ENCODE peak calls at places on chromosome 5, in four cellular contexts. B, S, C and N are unnamed samples.

GRCh38 chr5:41722359-41722950 is 147.8 kb downstream of the OXCT1 start:
- DNase-seq in S (no peak), B (no peak), C (no peak), N (peak)

GRCh38 chr5:28737682-28738081 is 1699.3 kb upstream of the CDH9 start:
- DNase-seq in C (no peak), B (no peak), S (no peak), N (no peak)

GRCh38 chr5:168434746-168435321 is 51.4 kb upstream of the RARS1 start:
- DNase-seq in S (no peak), C (no peak), B (no peak), N (no peak)

GRCh38 chr5:113331201-113331551 is 103.6 kb downstream of the TSSK1B start:
- DNase-seq in C (no peak), B (no peak), S (no peak), N (peak)

GRCh38 chr5:133841831-133842750 is 126.3 kb downstream of the C5orf15 start:
- DNase-seq in S (no peak), C (no peak), B (no peak), N (no peak)

GRCh38 chr5:117486879-117487391 is 912.3 kb upstream of the SEMA6A start:
- DNase-seq in C (no peak), S (no peak), B (peak), N (no peak)

GRCh38 chr5:67051164-67051563 is 145.4 kb downstream of the CD180 start:
- DNase-seq in B (peak), C (no peak), S (no peak), N (no peak)

GRCh38 chr5:139699352-139699751 is 51.2 kb downstream of the CXXC5 start:
- DNase-seq in S (no peak), B (no peak), C (no peak), N (no peak)

GRCh38 chr5:43981556-43981955 is 378.6 kb downstream of the NNT start:
- DNase-seq in S (no peak), C (no peak), B (no peak), N (no peak)

GRCh38 chr5:102010644-102011043 is 285.4 kb downstream of the SLCO4C1 start:
- DNase-seq in B (no peak), S (no peak), C (no peak), N (no peak)

GRCh38 chr5:172717481-172718195 is 53.4 kb downstream of the DUSP1 start:
- DNase-seq in C (no peak), B (no peak), S (no peak), N (no peak)

GRCh38 chr5:143205386-143205785 is 198.1 kb downstream of the NR3C1 start:
- DNase-seq in S (no peak), B (no peak), C (peak), N (peak)

GRCh38 chr5:139138109-139138508 is 60.1 kb downstream of the SIL1 start:
- DNase-seq in C (peak), B (no peak), S (no peak), N (no peak)

GRCh38 chr5:176364765-176365662 is at the start of gene ARL10:
- DNase-seq in C (no peak), B (peak), S (no peak), N (peak)

GRCh38 chr5:100777680-100778281 is 125.3 kb downstream of the ST8SIA4 start:
- DNase-seq in B (peak), S (peak), C (peak), N (peak)

GRCh38 chr5:138103321-138103637 is 19.4 kb downstream of the WNT8A start:
- DNase-seq in B (no peak), S (no peak), C (no peak), N (no peak)

GRCh38 chr5:38370341-38371100 is 112.2 kb downstream of the EGFLAM start:
- DNase-seq in S (no peak), C (no peak), B (no peak), N (no peak)

GRCh38 chr5:127957183-127957582 is 126.4 kb upstream of the SLC12A2 start:
- DNase-seq in S (no peak), C (peak), B (peak), N (peak)

GRCh38 chr5:44189255-44189654 is 200.0 kb downstream of the FGF10 start:
- DNase-seq in B (no peak), C (no peak), S (no peak), N (no peak)

GRCh38 chr5:81122271-81122670 is 110.9 kb upstream of the CKMT2 start:
- DNase-seq in S (no peak), B (no peak), C (no peak), N (no peak)

GRCh38 chr5:176648467-176649194 is 1.3 kb downstream of the TSPAN17 start:
- DNase-seq in B (no peak), S (no peak), C (no peak), N (no peak)

GRCh38 chr5:86232246-86232645 is 385.5 kb upstream of the COX7C start:
- DNase-seq in B (no peak), S (no peak), C (no peak), N (no peak)

GRCh38 chr5:115460476-115460875 is 84.1 kb downstream of the FEM1C start:
- DNase-seq in B (no peak), C (peak), S (no peak), N (peak)

GRCh38 chr5:112907166-112907611 is 14.8 kb downstream of the REEP5 start:
- DNase-seq in B (no peak), C (no peak), S (no peak), N (no peak)

GRCh38 chr5:96297867-96298266 is 135.2 kb downstream of the PCSK1 start:
- DNase-seq in B (no peak), S (no peak), C (peak), N (peak)

GRCh38 chr5:168447748-168448147 is 38.5 kb upstream of the RARS1 start:
- DNase-seq in C (no peak), B (no peak), S (no peak), N (no peak)

GRCh38 chr5:130138406-130139060 is 234.3 kb downstream of the CHSY3 start:
- DNase-seq in B (no peak), C (peak), S (no peak), N (peak)

GRCh38 chr5:172958268-172959046 is 767 bp upstream of the RPL26L1 start:
- DNase-seq in S (peak), B (peak), C (peak), N (no peak)

GRCh38 chr5:130923543-130924159 is 241.4 kb downstream of the HINT1 start:
- DNase-seq in B (no peak), C (no peak), S (no peak), N (no peak)

GRCh38 chr5:11385251-11385900 is 518.9 kb downstream of the CTNND2 start:
- DNase-seq in S (no peak), B (no peak), C (no peak), N (no peak)

GRCh38 chr5:98772415-98773213 is 849 bp upstream of the RGMB start:
- DNase-seq in S (no peak), C (peak), B (peak), N (peak)

GRCh38 chr5:126809932-126810331 is 33.0 kb downstream of the LMNB1 start:
- DNase-seq in S (no peak), B (no peak), C (no peak), N (no peak)

GRCh38 chr5:83058718-83059117 is 18.5 kb downstream of the TMEM167A start:
- DNase-seq in B (no peak), C (no peak), S (no peak), N (no peak)

GRCh38 chr5:27308151-27308550 is 269.8 kb upstream of the CDH9 start:
- DNase-seq in S (no peak), B (no peak), C (peak), N (peak)

GRCh38 chr5:76402251-76402879 is 720 bp upstream of the IQGAP2 start:
- DNase-seq in C (no peak), S (peak), B (peak), N (no peak)

GRCh38 chr5:56545016-56545415 is 270.3 kb upstream of the MAP3K1 start:
- DNase-seq in S (no peak), C (no peak), B (no peak), N (no peak)

GRCh38 chr5:16809816-16810502 is 126.1 kb downstream of the MYO10 start:
- DNase-seq in B (peak), S (no peak), C (no peak), N (peak)

GRCh38 chr5:109905906-109906305 is 216.2 kb downstream of the MAN2A1 start:
- DNase-seq in S (no peak), C (peak), B (no peak), N (no peak)

GRCh38 chr5:176547811-176548210 is 1.3 kb upstream of the CDHR2 start:
- DNase-seq in C (peak), S (no peak), B (peak), N (no peak)

GRCh38 chr5:59296317-59297264 is 596.9 kb downstream of the PDE4D start:
- DNase-seq in S (no peak), B (no peak), C (peak), N (no peak)

GRCh38 chr5:151086192-151086869 is 5.5 kb upstream of the TNIP1 start:
- DNase-seq in B (no peak), C (no peak), S (no peak), N (no peak)

GRCh38 chr5:151085517-151086031 is 4.7 kb upstream of the TNIP1 start:
- DNase-seq in C (peak), B (peak), S (no peak), N (no peak)

GRCh38 chr5:151084363-151084762 is 3.5 kb upstream of the TNIP1 start:
- DNase-seq in C (no peak), B (no peak), S (no peak), N (no peak)

GRCh38 chr5:151087475-151087874 is 6.6 kb upstream of the TNIP1 start:
- DNase-seq in B (no peak), S (no peak), C (no peak), N (no peak)

DNA sequence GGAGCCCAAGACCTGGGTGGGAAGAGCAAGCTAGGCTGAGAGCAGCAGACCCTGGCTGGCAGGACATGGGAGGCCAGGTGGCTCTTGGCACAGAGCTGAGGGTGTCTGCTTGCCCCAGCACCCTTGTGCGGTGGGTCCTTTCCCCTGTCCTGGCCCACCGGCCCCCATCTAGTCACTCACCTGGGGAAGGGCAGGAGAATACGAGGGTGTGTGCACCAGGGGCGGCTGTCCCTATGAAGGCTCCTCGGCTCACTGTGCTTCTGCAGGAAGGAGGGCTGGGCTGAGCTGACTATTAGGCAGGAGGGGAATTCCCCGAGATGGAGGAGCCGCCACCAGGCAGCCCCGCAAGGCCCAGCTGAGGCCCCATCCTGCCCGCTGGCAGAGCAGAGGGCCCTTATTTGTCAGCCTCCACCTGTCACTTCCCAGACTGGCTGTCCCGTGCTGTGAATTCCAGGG is 6.1 kb upstream of the TNIP1 start:
- DNase-seq in C (no peak), S (no peak), B (peak), N (no peak)
- H3K4me3 ChIP-seq in C (no peak), S (no peak), B (no peak), N (peak)

GRCh38 chr5:149932445-149933350 is 11.9 kb downstream of the PDE6A start:
- DNase-seq in S (no peak), B (no peak), C (no peak), N (no peak)
- H3K4me3 ChIP-seq in S (no peak), B (no peak), C (no peak), N (no peak)

DNA sequence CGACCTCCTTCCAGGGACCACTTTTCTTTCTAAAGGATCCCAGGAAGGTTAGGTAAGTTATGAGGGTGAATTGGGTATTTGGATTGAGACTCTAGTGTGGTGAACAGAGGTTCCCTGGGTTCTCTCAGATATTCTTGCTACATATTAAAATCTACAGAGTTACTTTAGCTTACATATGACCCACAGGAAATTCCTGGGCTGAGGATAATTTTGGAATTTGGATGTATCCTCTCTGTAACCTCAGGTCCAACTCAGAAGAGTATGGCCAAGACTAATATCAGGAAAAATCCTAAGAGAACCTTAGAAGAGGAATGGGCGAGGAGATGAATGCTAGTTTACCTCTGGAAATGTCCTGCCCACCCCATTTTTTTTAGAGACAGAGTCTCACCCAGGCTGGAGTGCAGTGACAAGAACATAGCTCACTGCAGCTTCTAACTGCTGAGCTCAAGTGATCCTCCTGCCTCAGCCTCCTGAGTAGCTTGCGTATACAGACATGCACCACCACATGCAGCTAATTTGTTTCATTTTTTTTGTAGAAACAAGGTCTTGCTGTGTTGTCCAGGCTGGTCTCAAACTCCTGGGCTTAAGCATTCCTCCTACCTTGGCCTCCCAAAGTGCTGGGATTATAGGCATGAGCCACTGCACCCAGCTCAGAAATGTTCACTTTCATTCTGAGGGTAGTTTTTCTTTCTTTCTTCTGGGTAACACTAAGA is 196.4 kb downstream of the ARHGEF28 start:
- DNase-seq in C (no peak), S (no peak), B (no peak), N (no peak)
- H3K4me3 ChIP-seq in C (no peak), S (no peak), B (no peak), N (no peak)

GRCh38 chr5:61292130-61292672 is 39.9 kb upstream of the ZSWIM6 start:
- DNase-seq in B (no peak), C (no peak), S (no peak), N (no peak)
- H3K4me3 ChIP-seq in B (no peak), C (no peak), S (no peak), N (no peak)

GRCh38 chr5:87403409-87403808 is 9.3 kb downstream of the CCNH start:
- DNase-seq in S (no peak), B (no peak), C (no peak), N (no peak)

GRCh38 chr5:87400305-87400899 is 12.3 kb downstream of the CCNH start:
- DNase-seq in C (peak), S (no peak), B (no peak), N (no peak)

GRCh38 chr5:87401626-87402025 is 11.1 kb downstream of the CCNH start:
- DNase-seq in B (no peak), S (no peak), C (no peak), N (no peak)

GRCh38 chr5:87398981-87399616 is 13.6 kb downstream of the CCNH start:
- DNase-seq in S (no peak), B (no peak), C (peak), N (no peak)

DNA sequence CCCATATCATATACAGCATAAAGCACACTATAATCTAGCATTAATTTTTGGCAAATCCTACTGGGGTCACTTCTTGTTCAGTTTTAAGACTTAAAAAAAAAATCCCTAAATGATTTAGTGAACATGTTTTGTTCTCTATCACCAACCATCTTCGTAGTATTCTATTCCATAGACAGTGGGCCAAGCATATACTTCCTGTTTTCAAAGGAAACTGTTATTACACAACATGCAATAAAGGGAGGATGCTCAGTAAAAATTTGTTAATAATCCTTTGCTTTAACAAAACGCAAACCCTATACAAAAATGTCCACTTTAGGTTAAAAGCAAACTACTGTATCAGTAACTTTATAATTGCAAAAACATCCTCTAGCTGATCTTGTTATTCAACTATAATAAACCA is 13.0 kb downstream of the CCNH start:
- DNase-seq in S (no peak), B (no peak), C (no peak), N (no peak)
- H3K4me3 ChIP-seq in S (no peak), B (no peak), C (no peak), N (no peak)

DNA sequence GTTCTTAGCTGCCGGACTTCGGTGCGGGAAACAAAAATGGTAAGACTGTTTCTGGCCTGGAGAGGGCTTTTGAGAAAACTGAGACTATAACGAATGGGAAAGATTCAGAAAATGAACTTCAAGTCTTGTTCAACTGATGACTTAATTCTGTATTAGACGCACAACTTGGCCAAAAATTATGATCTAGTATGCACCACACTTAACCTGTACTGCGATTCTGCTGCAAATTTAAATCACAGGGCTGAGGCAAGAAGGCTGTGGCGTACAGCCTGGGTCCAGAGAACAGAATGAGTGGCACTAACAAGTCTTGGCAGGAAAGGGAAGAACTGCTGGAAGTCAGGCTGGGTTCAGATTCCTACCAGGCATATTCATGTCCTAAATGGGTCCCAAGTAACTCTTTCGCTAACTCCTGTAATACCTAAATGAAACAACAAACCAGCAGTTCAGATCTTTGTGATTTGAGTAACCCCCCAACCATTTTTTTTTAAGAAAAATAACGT is 781 bp upstream of the COL23A1 start:
- DNase-seq in B (no peak), C (peak), S (no peak), N (no peak)
- H3K4me3 ChIP-seq in B (no peak), C (peak), S (no peak), N (peak)

GRCh38 chr5:122300968-122301367 is 11.1 kb upstream of the SNCAIP start:
- DNase-seq in B (no peak), C (no peak), S (no peak), N (no peak)

GRCh38 chr5:122300374-122300773 is 11.7 kb upstream of the SNCAIP start:
- DNase-seq in C (no peak), B (no peak), S (no peak), N (no peak)

GRCh38 chr5:122295138-122295537 is 16.9 kb upstream of the SNCAIP start:
- DNase-seq in C (peak), S (no peak), B (no peak), N (no peak)

GRCh38 chr5:122292357-122292756 is 19.7 kb upstream of the SNCAIP start:
- DNase-seq in C (no peak), B (no peak), S (no peak), N (no peak)

GRCh38 chr5:122297587-122298298 is 14.3 kb upstream of the SNCAIP start:
- DNase-seq in C (no peak), S (no peak), B (no peak), N (no peak)
- H3K4me3 ChIP-seq in C (no peak), S (no peak), B (no peak), N (no peak)

DNA sequence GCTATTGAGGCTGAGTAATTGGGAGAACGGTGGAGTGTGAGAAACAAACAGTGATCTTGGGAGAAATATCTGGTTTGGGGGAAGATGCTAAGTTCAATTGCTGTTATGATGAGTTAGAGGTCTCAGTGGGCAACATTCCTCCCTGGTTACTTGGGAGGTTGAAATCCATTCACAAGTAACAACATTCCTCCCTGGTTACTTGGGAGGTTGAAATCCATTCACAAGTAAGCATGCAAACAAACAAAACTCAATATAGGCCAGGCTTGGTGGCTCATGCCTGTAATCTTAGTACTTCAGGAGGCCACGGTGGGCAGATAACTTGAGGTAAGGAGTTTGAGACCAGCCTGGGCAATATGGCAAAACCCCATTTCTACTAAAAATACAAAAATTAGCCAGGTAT is 38.7 kb downstream of the AGXT2 start:
- DNase-seq in S (no peak), B (no peak), C (no peak), N (peak)
- H3K4me3 ChIP-seq in S (no peak), B (no peak), C (no peak), N (no peak)

DNA sequence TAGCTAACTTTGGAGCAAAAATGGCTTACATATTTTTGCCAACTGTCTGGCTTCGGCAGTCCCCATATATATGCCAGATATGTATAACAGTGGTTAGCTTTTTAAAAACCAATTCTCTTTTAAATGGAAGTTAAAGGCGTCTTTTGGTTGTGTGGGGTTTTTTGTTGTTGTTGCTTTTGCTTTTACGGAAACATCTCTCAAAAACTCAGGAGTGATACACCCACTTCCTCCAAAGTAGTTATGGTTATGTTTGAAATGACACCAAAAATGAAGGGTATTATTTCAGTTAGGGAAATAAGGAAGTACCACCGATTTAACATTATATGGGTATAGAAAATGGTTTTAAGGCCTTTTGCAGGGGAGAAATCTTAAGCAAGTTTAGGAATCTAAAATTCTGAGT is 2.3 kb downstream of the CNOT8 start:
- DNase-seq in C (no peak), B (no peak), S (no peak), N (no peak)
- H3K4me3 ChIP-seq in C (peak), B (no peak), S (no peak), N (peak)